ENCODE peak calls at places on chromosomes 1 and 21, in four cellular contexts. C is K562, G is HL-60, Q is GM12878. Z is an unnamed sample.

GRCh38 chr1:70990460-70991253 is 57.0 kb downstream of the PTGER3 start:
- DNase-seq in C (no peak), G (no peak), Q (no peak), Z (no peak)

GRCh38 chr1:93964096-93964776 is 55.0 kb upstream of the GCLM start:
- DNase-seq in C (no peak), G (no peak), Q (no peak), Z (no peak)

GRCh38 chr1:180609643-180610555 is 21.9 kb upstream of the XPR1 start:
- DNase-seq in C (peak; percentile 80), G (peak; percentile 82), Q (no peak), Z (no peak)

GRCh38 chr1:184118051-184118450 is 66.5 kb downstream of the TSEN15 start:
- DNase-seq in C (no peak), G (no peak), Q (no peak), Z (no peak)

GRCh38 chr1:171948491-171948890 is 107.2 kb downstream of the DNM3 start:
- DNase-seq in C (no peak), G (no peak), Q (no peak), Z (no peak)

GRCh38 chr1:145858937-145859490 is at the start of gene PIAS3:
- DNase-seq in C (peak; percentile 95), G (peak; percentile 78), Q (peak; percentile 65), Z (peak; percentile 97)

GRCh38 chr21:31716106-31716505 is 15.8 kb downstream of the SCAF4 start:
- DNase-seq in C (no peak), G (no peak), Q (no peak), Z (no peak)

GRCh38 chr1:111802110-111802509 is 46.4 kb downstream of the DDX20 start:
- DNase-seq in C (no peak), G (no peak), Q (no peak), Z (no peak)

GRCh38 chr1:148372731-148373130 is 110.4 kb downstream of the PPIAL4G start:
- DNase-seq in C (no peak), G (no peak), Q (no peak), Z (no peak)

GRCh38 chr1:63917571-63918394 is 144.0 kb downstream of the ROR1 start:
- DNase-seq in C (peak; percentile 50), G (no peak), Q (no peak), Z (no peak)

GRCh38 chr1:115829947-115830346 is 11.0 kb downstream of the NHLH2 start:
- DNase-seq in C (no peak), G (no peak), Q (no peak), Z (no peak)

GRCh38 chr1:19400875-19401854 is 84.2 kb downstream of the CAPZB start:
- DNase-seq in C (no peak), G (no peak), Q (no peak), Z (no peak)

GRCh38 chr1:101444381-101444780 is 207.6 kb downstream of the S1PR1 start:
- DNase-seq in C (no peak), G (no peak), Q (no peak), Z (no peak)

GRCh38 chr1:62144238-62144831 is 50.3 kb upstream of the L1TD1 start:
- DNase-seq in C (peak; percentile 44), G (peak; percentile 2), Q (no peak), Z (peak; percentile 25)

GRCh38 chr1:67191668-67192520 is 25.6 kb downstream of the IL23R start:
- DNase-seq in C (peak; percentile 32), G (no peak), Q (no peak), Z (no peak)

GRCh38 chr1:235817101-235817725 is 49.5 kb downstream of the LYST start:
- DNase-seq in C (no peak), G (no peak), Q (no peak), Z (no peak)

GRCh38 chr21:45937721-45938452 is 43.7 kb upstream of the COL6A1 start:
- DNase-seq in C (no peak), G (no peak), Q (no peak), Z (no peak)

GRCh38 chr1:204446413-204447111 is 34.9 kb upstream of the PPP1R15B start:
- DNase-seq in C (peak; percentile 75), G (no peak), Q (no peak), Z (peak; percentile 79)

GRCh38 chr1:218224101-218224500 is 61.0 kb upstream of the RRP15 start:
- DNase-seq in C (no peak), G (no peak), Q (no peak), Z (no peak)

GRCh38 chr1:27356628-27357280 is 10.0 kb downstream of the MAP3K6 start:
- DNase-seq in C (no peak), G (no peak), Q (no peak), Z (no peak)

GRCh38 chr1:37449936-37450335 is 24.4 kb upstream of the ZC3H12A start:
- DNase-seq in C (no peak), G (peak; percentile 44), Q (no peak), Z (no peak)

GRCh38 chr1:234662148-234662547 is 52.2 kb upstream of the IRF2BP2 start:
- DNase-seq in C (no peak), G (no peak), Q (no peak), Z (no peak)

GRCh38 chr1:217135569-217135915 is 412.3 kb upstream of the ESRRG start:
- DNase-seq in C (no peak), G (no peak), Q (no peak), Z (no peak)

GRCh38 chr1:36414384-36414783 is 16.7 kb upstream of the LSM10 start:
- DNase-seq in C (no peak), G (no peak), Q (no peak), Z (no peak)

GRCh38 chr1:196951711-196952394 is 8.3 kb downstream of the CFHR2 start:
- DNase-seq in C (no peak), G (no peak), Q (peak; percentile 1), Z (no peak)

GRCh38 chr1:53585116-53585515 is 125.9 kb downstream of the DMRTB1 start:
- DNase-seq in C (no peak), G (no peak), Q (peak; percentile 3), Z (no peak)

GRCh38 chr1:43052322-43052721 is 93.7 kb upstream of the SLC2A1 start:
- DNase-seq in C (no peak), G (no peak), Q (no peak), Z (no peak)

GRCh38 chr1:223775054-223775453 is 62.7 kb downstream of the CAPN2 start:
- DNase-seq in C (no peak), G (no peak), Q (no peak), Z (no peak)
- TF ChIP-seq SPI1 in C (no peak), G (no peak), Q (no peak), Z (no peak)

GRCh38 chr1:219582865-219583264 is 30.0 kb downstream of the ZC3H11B start:
- DNase-seq in C (no peak), G (no peak), Q (no peak), Z (no peak)

GRCh38 chr1:219581344-219581743 is 31.6 kb downstream of the ZC3H11B start:
- DNase-seq in C (no peak), G (no peak), Q (no peak), Z (no peak)

GRCh38 chr1:219577331-219577730 is 35.6 kb downstream of the ZC3H11B start:
- DNase-seq in C (no peak), G (no peak), Q (no peak), Z (no peak)

GRCh38 chr1:219582310-219582709 is 30.6 kb downstream of the ZC3H11B start:
- DNase-seq in C (no peak), G (peak; percentile 39), Q (no peak), Z (no peak)

GRCh38 chr1:219580019-219580676 is 32.8 kb downstream of the ZC3H11B start:
- DNase-seq in C (no peak), G (no peak), Q (no peak), Z (no peak)
- TF ChIP-seq SPI1 in C (no peak), G (no peak), Q (no peak), Z (no peak)

DNA sequence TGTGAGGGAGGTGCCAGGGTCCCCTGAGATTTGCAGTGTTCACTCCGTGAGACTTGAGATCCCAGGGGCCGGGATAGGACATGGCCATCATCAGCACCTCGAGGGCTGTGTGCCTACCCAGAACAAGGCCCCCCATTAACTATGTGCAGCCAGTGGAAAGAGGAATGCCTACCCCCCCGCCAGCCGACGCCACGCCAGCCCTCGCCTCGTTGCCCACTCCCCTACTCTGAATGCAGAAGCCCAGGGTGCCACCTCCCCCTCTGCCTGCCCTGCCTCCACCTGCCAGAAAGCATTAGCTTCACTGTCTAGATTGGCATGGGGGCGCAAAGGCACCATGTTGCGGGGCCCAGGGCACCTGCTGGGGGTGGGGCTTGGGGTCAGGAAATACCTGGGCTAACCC is 14.9 kb downstream of the LGR6 start:
- DNase-seq in C (no peak), G (no peak), Q (no peak), Z (no peak)
- TF ChIP-seq SPI1 in C (no peak), G (no peak), Q (no peak), Z (no peak)

GRCh38 chr1:12180903-12181302 is 14.1 kb downstream of the TNFRSF1B start:
- DNase-seq in C (no peak), G (no peak), Q (no peak), Z (no peak)
- TF ChIP-seq SPI1 in C (no peak), G (no peak), Q (no peak), Z (no peak)

GRCh38 chr1:33388989-33389771 is 41.7 kb downstream of the PHC2 start:
- DNase-seq in C (no peak), G (no peak), Q (no peak), Z (no peak)
- TF ChIP-seq SPI1 in C (no peak), G (no peak), Q (no peak), Z (no peak)

Z was measured in GM12891.